ENCODE peak calls at places on chromosomes 5 and 9, in nine cellular contexts. One of them, this sample, is unnamed. For H3K9me3, the result is how much of the 10 kb centered on the place peaks cover.

GRCh38 chr9:130232899-130233586 is 32.5 kb upstream of the HMCN2 start:
- DNase-seq in A549: no peak
- DNase-seq in stomach: no peak
- DNase-seq in SK-N-SH: no peak
- DNase-seq in sigmoid colon: peak
- DNase-seq in HepG2: no peak
- DNase-seq in K562: no peak
- DNase-seq in GM12878: no peak
- DNase-seq in suprapubic skin: no peak
- DNase-seq in this sample: peak

GRCh38 chr9:12464910-12465512 is 228.2 kb upstream of the TYRP1 start:
- DNase-seq in A549: peak
- DNase-seq in stomach: no peak
- DNase-seq in SK-N-SH: peak
- DNase-seq in sigmoid colon: no peak
- DNase-seq in HepG2: peak
- DNase-seq in K562: peak
- DNase-seq in GM12878: no peak
- DNase-seq in suprapubic skin: no peak
- DNase-seq in this sample: no peak

GRCh38 chr5:124876983-124877382 is 130.5 kb upstream of the ZNF608 start:
- DNase-seq in A549: no peak
- DNase-seq in stomach: no peak
- DNase-seq in SK-N-SH: no peak
- DNase-seq in sigmoid colon: no peak
- DNase-seq in HepG2: no peak
- DNase-seq in K562: no peak
- DNase-seq in GM12878: no peak
- DNase-seq in suprapubic skin: no peak
- DNase-seq in this sample: no peak

GRCh38 chr9:2545881-2546490 is 75.6 kb upstream of the VLDLR start:
- DNase-seq in A549: no peak
- DNase-seq in stomach: no peak
- DNase-seq in SK-N-SH: no peak
- DNase-seq in sigmoid colon: no peak
- DNase-seq in HepG2: no peak
- DNase-seq in K562: no peak
- DNase-seq in GM12878: no peak
- DNase-seq in suprapubic skin: no peak
- DNase-seq in this sample: no peak

GRCh38 chr5:53019320-53019719 is 30.2 kb downstream of the ITGA2 start:
- DNase-seq in A549: peak
- DNase-seq in stomach: no peak
- DNase-seq in SK-N-SH: no peak
- DNase-seq in sigmoid colon: no peak
- DNase-seq in HepG2: peak
- DNase-seq in K562: no peak
- DNase-seq in GM12878: no peak
- DNase-seq in suprapubic skin: no peak
- DNase-seq in this sample: no peak

GRCh38 chr5:107570805-107571531 is 99.8 kb downstream of the EFNA5 start:
- DNase-seq in A549: peak
- DNase-seq in stomach: peak
- DNase-seq in SK-N-SH: no peak
- DNase-seq in sigmoid colon: no peak
- DNase-seq in HepG2: peak
- DNase-seq in K562: no peak
- DNase-seq in GM12878: peak
- DNase-seq in suprapubic skin: no peak
- DNase-seq in this sample: no peak

GRCh38 chr5:172490739-172491461 is 36.6 kb upstream of the SH3PXD2B start:
- DNase-seq in A549: no peak
- DNase-seq in stomach: no peak
- DNase-seq in SK-N-SH: no peak
- DNase-seq in sigmoid colon: no peak
- DNase-seq in HepG2: no peak
- DNase-seq in K562: no peak
- DNase-seq in GM12878: no peak
- DNase-seq in suprapubic skin: peak
- DNase-seq in this sample: peak

GRCh38 chr9:124030969-124031451 is 19.4 kb downstream of the LHX2 start:
- DNase-seq in A549: no peak
- DNase-seq in stomach: no peak
- DNase-seq in SK-N-SH: peak
- DNase-seq in sigmoid colon: no peak
- DNase-seq in HepG2: no peak
- DNase-seq in K562: no peak
- DNase-seq in GM12878: peak
- DNase-seq in suprapubic skin: no peak
- DNase-seq in this sample: no peak

GRCh38 chr5:92508271-92508670 is 1072.7 kb downstream of the NR2F1-AS1 start:
- DNase-seq in A549: no peak
- DNase-seq in stomach: no peak
- DNase-seq in SK-N-SH: no peak
- DNase-seq in sigmoid colon: no peak
- DNase-seq in HepG2: no peak
- DNase-seq in K562: no peak
- DNase-seq in GM12878: no peak
- DNase-seq in suprapubic skin: no peak
- DNase-seq in this sample: no peak

GRCh38 chr5:92518318-92518913 is 1062.6 kb downstream of the NR2F1-AS1 start:
- DNase-seq in A549: peak
- DNase-seq in stomach: no peak
- DNase-seq in SK-N-SH: peak
- DNase-seq in sigmoid colon: no peak
- DNase-seq in HepG2: peak
- DNase-seq in K562: peak
- DNase-seq in GM12878: peak
- DNase-seq in suprapubic skin: no peak
- DNase-seq in this sample: no peak

GRCh38 chr5:92514901-92515300 is 1066.1 kb downstream of the NR2F1-AS1 start:
- DNase-seq in A549: no peak
- DNase-seq in stomach: no peak
- DNase-seq in SK-N-SH: no peak
- DNase-seq in sigmoid colon: no peak
- DNase-seq in HepG2: no peak
- DNase-seq in K562: no peak
- DNase-seq in GM12878: no peak
- DNase-seq in suprapubic skin: no peak
- DNase-seq in this sample: no peak

DNA sequence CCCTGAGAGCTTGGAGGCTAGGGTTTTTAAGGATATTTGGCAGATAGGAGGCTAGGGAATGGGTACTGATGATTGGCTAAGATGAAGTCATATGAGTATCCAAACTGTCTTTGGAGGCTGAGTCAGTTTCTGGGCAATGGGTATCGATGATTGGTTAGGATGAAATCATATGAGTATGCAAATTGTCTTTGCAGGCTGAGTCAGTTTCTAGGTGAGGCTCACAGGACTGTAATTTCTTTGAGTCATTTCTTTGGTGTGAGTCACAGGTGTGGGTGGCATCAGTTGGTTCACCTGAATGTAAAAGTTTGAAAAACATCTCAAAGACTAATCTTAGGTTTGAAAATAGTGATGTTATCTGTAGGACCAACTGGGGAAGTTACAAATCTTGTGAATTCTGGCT is 1068.0 kb downstream of the NR2F1-AS1 start:
- DNase-seq in A549: no peak
- DNase-seq in stomach: no peak
- DNase-seq in SK-N-SH: no peak
- DNase-seq in sigmoid colon: no peak
- DNase-seq in HepG2: no peak
- DNase-seq in K562: no peak
- DNase-seq in GM12878: no peak
- DNase-seq in suprapubic skin: no peak
- DNase-seq in this sample: no peak
- H3K9me3 ChIP-seq in A549: under half
- H3K9me3 ChIP-seq in stomach: under half
- H3K9me3 ChIP-seq in SK-N-SH: under half
- H3K9me3 ChIP-seq in sigmoid colon: under half
- H3K9me3 ChIP-seq in HepG2: under half
- H3K9me3 ChIP-seq in K562: under half
- H3K9me3 ChIP-seq in GM12878: under half
- H3K9me3 ChIP-seq in suprapubic skin: under half
- H3K9me3 ChIP-seq in this sample: under half

DNA sequence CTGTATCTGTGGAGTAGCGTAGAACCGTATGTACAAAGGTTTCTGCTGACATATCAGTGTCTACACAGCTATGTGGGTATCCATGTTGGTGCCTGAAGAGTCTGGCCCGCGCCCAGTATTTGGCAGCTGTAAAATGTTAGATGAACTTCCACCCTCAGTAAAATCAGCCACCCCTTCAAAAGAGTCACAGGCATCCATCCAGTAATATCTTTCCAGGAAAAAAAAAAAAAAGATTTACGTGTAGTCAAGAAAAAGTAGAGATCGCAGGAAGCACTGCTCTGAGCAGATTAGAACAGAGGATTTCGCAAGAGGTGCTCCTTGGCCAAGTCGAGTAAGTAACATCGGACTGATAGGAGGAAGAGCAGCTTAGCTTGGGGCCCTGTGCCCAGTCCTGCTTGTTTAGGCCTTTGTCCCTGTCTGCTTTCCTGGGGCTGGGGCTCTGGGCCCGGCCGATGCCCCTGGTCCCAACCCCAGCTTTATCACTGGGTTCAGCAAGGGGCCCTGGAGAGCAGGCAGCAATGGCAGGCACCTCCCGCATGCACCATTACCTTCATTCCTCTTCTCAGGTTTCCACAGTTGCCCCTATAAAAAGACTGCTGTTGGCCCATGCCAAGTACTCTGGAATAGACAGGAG is 21.2 kb downstream of the DAPK1 start:
- DNase-seq in A549: no peak
- DNase-seq in stomach: peak
- DNase-seq in SK-N-SH: no peak
- DNase-seq in sigmoid colon: peak
- DNase-seq in HepG2: no peak
- DNase-seq in K562: peak
- DNase-seq in GM12878: no peak
- DNase-seq in suprapubic skin: peak
- DNase-seq in this sample: peak
- TF ChIP-seq EP300 in A549: no peak
- TF ChIP-seq EP300 in stomach: no peak
- TF ChIP-seq EP300 in SK-N-SH: no peak
- TF ChIP-seq EP300 in sigmoid colon: no peak
- TF ChIP-seq EP300 in HepG2: no peak
- TF ChIP-seq EP300 in K562: peak
- TF ChIP-seq EP300 in GM12878: no peak
- TF ChIP-seq EP300 in suprapubic skin: no peak
- TF ChIP-seq EP300 in this sample: no peak

GRCh38 chr9:120714846-120715231 is 569 bp upstream of the MEGF9 start:
- DNase-seq in A549: no peak
- DNase-seq in stomach: no peak
- DNase-seq in SK-N-SH: no peak
- DNase-seq in sigmoid colon: peak
- DNase-seq in HepG2: no peak
- DNase-seq in K562: peak
- DNase-seq in GM12878: no peak
- DNase-seq in suprapubic skin: peak
- DNase-seq in this sample: peak

GRCh38 chr9:120714088-120714845 is at the start of gene MEGF9:
- DNase-seq in A549: peak
- DNase-seq in stomach: peak
- DNase-seq in SK-N-SH: peak
- DNase-seq in sigmoid colon: peak
- DNase-seq in HepG2: peak
- DNase-seq in K562: peak
- DNase-seq in GM12878: peak
- DNase-seq in suprapubic skin: peak
- DNase-seq in this sample: peak

GRCh38 chr9:120712539-120713031 is 1.7 kb downstream of the MEGF9 start:
- DNase-seq in A549: no peak
- DNase-seq in stomach: no peak
- DNase-seq in SK-N-SH: no peak
- DNase-seq in sigmoid colon: no peak
- DNase-seq in HepG2: no peak
- DNase-seq in K562: no peak
- DNase-seq in GM12878: no peak
- DNase-seq in suprapubic skin: no peak
- DNase-seq in this sample: no peak

GRCh38 chr9:120711841-120712538 is 2.3 kb downstream of the MEGF9 start:
- DNase-seq in A549: no peak
- DNase-seq in stomach: no peak
- DNase-seq in SK-N-SH: no peak
- DNase-seq in sigmoid colon: no peak
- DNase-seq in HepG2: no peak
- DNase-seq in K562: no peak
- DNase-seq in GM12878: no peak
- DNase-seq in suprapubic skin: no peak
- DNase-seq in this sample: no peak

DNA sequence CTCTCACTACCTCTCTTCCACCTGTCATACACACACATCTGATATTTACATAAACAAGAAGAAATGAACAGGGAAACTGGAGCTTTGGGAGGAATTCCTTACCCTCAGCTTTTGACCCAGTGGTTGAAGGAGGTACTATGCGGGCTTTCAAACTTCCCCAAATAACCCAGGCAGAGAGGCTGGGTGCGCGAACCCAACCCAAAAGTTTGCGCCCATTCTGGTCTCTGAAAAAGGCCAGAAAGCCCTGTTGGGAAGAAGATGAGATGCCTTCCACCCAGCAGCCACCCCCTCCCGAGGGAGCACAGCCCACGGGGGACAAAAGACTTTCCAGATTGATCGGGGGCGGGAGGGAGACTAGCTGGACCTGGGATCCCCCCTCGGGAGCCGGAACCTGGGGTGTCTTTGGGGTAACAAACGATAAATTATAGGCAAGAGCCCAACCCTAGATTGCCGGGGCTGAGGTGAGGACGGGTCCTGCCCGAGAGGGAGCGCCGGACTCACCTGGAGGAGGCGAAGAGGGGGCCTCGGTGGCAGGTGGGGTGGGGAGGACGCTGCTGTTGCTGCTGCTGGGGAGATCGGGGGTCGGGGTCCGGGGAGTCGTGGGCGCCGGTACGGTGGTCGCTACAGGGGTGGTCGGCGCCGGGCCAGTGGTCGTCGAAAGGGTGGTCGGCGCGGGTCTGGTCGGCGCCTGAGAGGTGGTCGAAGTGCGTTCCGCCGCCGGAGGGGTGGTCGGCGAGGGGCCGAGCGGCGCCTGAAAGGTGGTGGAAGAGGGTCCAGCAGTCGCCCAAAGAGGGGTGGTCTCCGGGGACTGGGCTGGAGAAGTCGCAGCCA is 798 bp downstream of the MEGF9 start:
- DNase-seq in A549: peak
- DNase-seq in stomach: no peak
- DNase-seq in SK-N-SH: peak
- DNase-seq in sigmoid colon: peak
- DNase-seq in HepG2: no peak
- DNase-seq in K562: peak
- DNase-seq in GM12878: no peak
- DNase-seq in suprapubic skin: peak
- DNase-seq in this sample: peak
- TF ChIP-seq CTCF in A549: no peak
- TF ChIP-seq CTCF in stomach: no peak
- TF ChIP-seq CTCF in SK-N-SH: peak
- TF ChIP-seq CTCF in sigmoid colon: no peak
- TF ChIP-seq CTCF in HepG2: no peak
- TF ChIP-seq CTCF in K562: no peak
- TF ChIP-seq CTCF in GM12878: no peak
- TF ChIP-seq CTCF in suprapubic skin: peak
- TF ChIP-seq CTCF in this sample: no peak

DNA sequence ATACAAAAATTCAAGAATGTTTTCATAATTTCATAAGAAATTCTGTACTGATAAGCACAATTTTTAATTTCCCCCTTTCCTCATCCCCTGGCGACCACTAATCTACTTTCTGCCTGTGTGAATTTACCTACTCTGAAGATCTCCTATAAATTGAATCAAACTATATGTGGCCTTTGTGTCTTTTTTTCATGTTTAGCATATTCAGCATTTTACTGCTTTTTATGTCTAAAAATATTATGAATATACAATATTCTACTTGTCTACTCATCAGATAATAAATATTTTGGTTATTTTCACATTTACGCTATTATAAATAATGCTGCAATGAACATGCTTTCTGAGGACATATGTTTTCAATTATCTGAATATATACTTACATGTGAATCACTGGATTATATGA is 144.8 kb downstream of the CYLC2 start:
- DNase-seq in A549: no peak
- DNase-seq in stomach: no peak
- DNase-seq in SK-N-SH: no peak
- DNase-seq in sigmoid colon: no peak
- DNase-seq in HepG2: no peak
- DNase-seq in K562: no peak
- DNase-seq in GM12878: no peak
- DNase-seq in suprapubic skin: no peak
- DNase-seq in this sample: no peak
- H3K9me3 ChIP-seq in A549: under half
- H3K9me3 ChIP-seq in stomach: under half
- H3K9me3 ChIP-seq in SK-N-SH: under half
- H3K9me3 ChIP-seq in sigmoid colon: under half
- H3K9me3 ChIP-seq in HepG2: under half
- H3K9me3 ChIP-seq in K562: under half
- H3K9me3 ChIP-seq in GM12878: under half
- H3K9me3 ChIP-seq in suprapubic skin: under half
- H3K9me3 ChIP-seq in this sample: under half